ENCODE peak calls at places on chromosome 18, in five cellular contexts. T, H, K, O and B are unnamed samples.

GRCh38 chr18:31716362-31716761 is 32.0 kb upstream of the B4GALT6 start:
- DNase-seq in T (no peak), H (no peak), K (no peak), O (no peak), B (no peak)

GRCh38 chr18:49819768-49820662 is 6.7 kb upstream of the ACAA2 start:
- DNase-seq in T (no peak), H (no peak), K (no peak), O (no peak), B (no peak)

GRCh38 chr18:56709463-56709862 is 58.3 kb downstream of the WDR7 start:
- DNase-seq in T (no peak), H (peak; percentile 58), K (peak; percentile 9), O (no peak), B (peak; percentile 33)

GRCh38 chr18:70279470-70279869 is 9.4 kb upstream of the SOCS6 start:
- DNase-seq in T (no peak), H (no peak), K (no peak), O (no peak), B (no peak)

GRCh38 chr18:8097399-8097798 is 511.8 kb upstream of the RAB12 start:
- DNase-seq in T (no peak), H (no peak), K (no peak), O (no peak), B (no peak)

GRCh38 chr18:34158881-34159690 is 65.6 kb downstream of the NOL4 start:
- DNase-seq in T (no peak), H (peak; percentile 24), K (no peak), O (no peak), B (no peak)

GRCh38 chr18:51068111-51068510 is 38.1 kb downstream of the SMAD4 start:
- DNase-seq in T (no peak), H (no peak), K (no peak), O (no peak), B (no peak)

GRCh38 chr18:59275406-59275949 is 2.2 kb upstream of the RAX start:
- DNase-seq in T (no peak), H (no peak), K (no peak), O (no peak), B (no peak)

GRCh38 chr18:54173980-54174611 is 50.4 kb downstream of the MBD2 start:
- DNase-seq in T (no peak), H (no peak), K (no peak), O (no peak), B (no peak)

GRCh38 chr18:12036201-12036751 is 55.0 kb downstream of the IMPA2 start:
- DNase-seq in T (no peak), H (no peak), K (no peak), O (no peak), B (no peak)

GRCh38 chr18:73136134-73136533 is 268.3 kb upstream of the NETO1 start:
- DNase-seq in T (no peak), H (no peak), K (no peak), O (no peak), B (no peak)

GRCh38 chr18:35409921-35410320 is 32.8 kb upstream of the ZNF396 start:
- DNase-seq in T (no peak), H (no peak), K (no peak), O (no peak), B (no peak)

DNA sequence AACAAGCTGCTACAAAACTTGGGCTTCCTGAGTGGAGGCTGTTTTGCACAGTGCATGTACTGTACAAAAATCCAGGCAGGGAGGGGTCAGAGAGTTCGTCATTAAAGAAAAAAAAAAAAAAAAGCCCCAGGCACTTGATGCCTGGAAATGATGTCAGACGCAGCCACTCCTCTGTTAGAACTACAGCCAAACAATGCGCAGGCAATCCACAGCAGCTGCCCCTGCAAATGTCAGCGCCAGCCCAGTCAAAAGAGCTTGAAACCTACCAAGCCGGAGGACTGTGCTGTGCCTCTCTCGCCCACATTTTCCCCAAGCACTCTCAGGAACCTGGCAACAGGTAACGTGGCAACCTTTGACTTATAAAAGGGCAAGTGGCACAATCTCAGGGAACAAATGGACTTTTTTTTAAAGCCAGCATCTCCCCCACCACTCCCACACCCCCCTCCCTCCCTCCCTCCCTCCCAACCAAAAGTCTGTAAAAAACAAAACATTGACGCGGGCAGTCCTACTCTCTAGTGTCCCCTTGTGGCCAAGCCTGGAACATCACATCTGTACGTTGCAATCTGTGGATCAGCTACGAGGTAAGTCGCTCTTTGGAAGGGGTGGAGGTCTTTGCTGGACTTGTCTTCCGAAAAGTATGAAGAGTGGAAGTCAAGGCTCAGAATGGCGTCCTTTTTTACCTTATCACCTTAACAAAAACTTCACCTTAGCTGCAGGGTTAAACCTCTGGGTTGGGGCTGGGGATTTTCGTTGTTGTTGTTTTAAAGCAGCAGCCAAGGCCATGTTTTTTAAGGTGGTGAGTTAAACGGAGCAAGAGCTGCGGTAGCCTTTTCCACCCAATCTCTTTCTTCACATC is 144.2 kb downstream of the TGIF1 start:
- DNase-seq in T (peak; percentile 89), H (peak; percentile 98), K (peak; percentile 41), O (peak; percentile 90), B (peak; percentile 50)
- TF ChIP-seq POLR2A in T (no peak), H (peak; percentile 81), K (peak; percentile 75), O (peak; percentile 24), B (peak; percentile 23)

GRCh38 chr18:74494514-74494913 is 1.6 kb upstream of the CNDP2 start:
- DNase-seq in T (no peak), H (no peak), K (no peak), O (no peak), B (no peak)

GRCh38 chr18:74497308-74497640 is 1.1 kb downstream of the CNDP2 start:
- DNase-seq in T (no peak), H (no peak), K (no peak), O (no peak), B (no peak)

GRCh38 chr18:74496508-74497307 is 545 bp downstream of the CNDP2 start:
- DNase-seq in T (peak; percentile 65), H (no peak), K (no peak), O (peak; percentile 42), B (peak; percentile 12)

GRCh38 chr18:74497778-74498177 is 1.6 kb downstream of the CNDP2 start:
- DNase-seq in T (no peak), H (no peak), K (no peak), O (no peak), B (no peak)

GRCh38 chr18:74495581-74496507 is at the start of gene CNDP2:
- DNase-seq in T (peak; percentile 100), H (peak; percentile 99), K (peak; percentile 90), O (peak; percentile 100), B (peak; percentile 61)
- TF ChIP-seq POLR2A in T (no peak), H (peak; percentile 45), K (peak; percentile 53), O (peak; percentile 94), B (peak; percentile 56)

DNA sequence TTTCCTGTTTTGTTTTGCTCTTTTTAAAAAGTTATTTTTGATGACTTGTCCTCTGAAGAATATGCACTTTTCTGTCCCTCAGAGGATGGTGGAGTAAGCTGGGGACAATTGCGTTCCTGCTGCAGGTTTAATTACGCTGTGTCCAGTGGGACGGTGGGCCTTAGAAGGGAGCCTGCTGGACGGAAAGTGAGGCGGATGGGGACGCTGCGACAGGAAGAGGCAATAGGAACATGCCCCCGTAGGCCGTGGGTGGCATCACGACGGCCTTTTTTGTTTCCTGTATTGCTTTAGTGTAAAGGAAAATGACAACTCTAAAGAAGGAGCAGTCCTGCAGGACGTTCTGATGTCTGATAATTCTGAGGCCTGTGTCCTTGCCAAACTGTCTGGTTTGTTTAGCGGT is 121.6 kb downstream of the NFATC1 start:
- DNase-seq in T (no peak), H (no peak), K (no peak), O (no peak), B (no peak)
- TF ChIP-seq POLR2A in T (no peak), H (no peak), K (no peak), O (no peak), B (no peak)

GRCh38 chr18:2654105-2654827 is 1.3 kb upstream of the SMCHD1 start:
- DNase-seq in T (no peak), H (no peak), K (no peak), O (no peak), B (no peak)

GRCh38 chr18:2656237-2657042 is 914 bp downstream of the SMCHD1 start:
- DNase-seq in T (peak; percentile 64), H (peak; percentile 56), K (no peak), O (peak; percentile 48), B (peak; percentile 26)

GRCh38 chr18:2655954-2656236 is 369 bp downstream of the SMCHD1 start:
- DNase-seq in T (no peak), H (no peak), K (no peak), O (no peak), B (no peak)

GRCh38 chr18:2654828-2655152 is 736 bp upstream of the SMCHD1 start:
- DNase-seq in T (no peak), H (peak; percentile 49), K (no peak), O (no peak), B (no peak)

DNA sequence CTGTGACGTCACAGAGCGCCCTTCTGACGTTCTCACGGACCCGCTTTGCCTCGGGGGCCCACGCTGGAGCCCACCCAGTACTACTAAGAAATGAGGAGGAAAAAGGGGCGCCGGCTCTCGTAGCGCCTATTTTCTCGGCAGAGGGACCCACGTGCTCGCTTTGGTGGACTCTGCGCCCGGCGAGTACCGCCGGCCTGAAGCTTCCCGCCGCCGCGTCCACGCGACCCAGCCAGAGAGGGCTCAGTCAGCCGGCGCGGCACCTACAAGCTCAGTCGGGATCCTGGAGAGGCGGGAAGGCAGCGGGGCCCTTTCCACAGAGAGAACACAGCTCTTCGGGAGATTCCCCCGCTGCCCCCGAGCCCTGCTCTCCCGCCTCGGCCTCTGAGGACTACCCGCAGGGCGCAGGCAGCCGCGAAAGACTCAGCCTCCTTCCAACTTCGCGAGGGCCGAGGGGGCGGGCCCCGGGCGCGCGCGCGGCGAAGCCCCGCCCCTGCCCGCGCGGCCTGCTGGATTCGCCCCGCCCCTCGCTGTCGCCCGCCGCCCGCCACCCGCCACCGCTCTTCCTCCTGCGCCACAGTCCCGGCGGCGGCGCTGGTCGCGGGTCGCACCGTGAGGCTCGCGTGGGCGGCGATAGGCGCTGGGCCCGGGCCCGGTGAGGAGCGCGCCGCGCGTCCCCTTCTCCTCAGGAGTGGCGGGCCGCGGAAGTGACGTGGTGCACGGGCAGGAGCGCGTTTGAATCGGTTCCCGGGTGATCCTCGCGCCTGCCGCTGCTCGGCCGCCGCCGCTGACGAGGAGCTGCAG is at the start of gene SMCHD1:
- DNase-seq in T (peak; percentile 91), H (peak; percentile 81), K (peak; percentile 65), O (peak; percentile 88), B (peak; percentile 65)
- TF ChIP-seq POLR2A in T (no peak), H (peak; percentile 36), K (peak; percentile 77), O (peak; percentile 80), B (peak; percentile 84)

GRCh38 chr18:2570772-2571199 is 519 bp downstream of the METTL4 start:
- DNase-seq in T (peak; percentile 74), H (no peak), K (peak; percentile 35), O (peak; percentile 51), B (peak; percentile 37)

GRCh38 chr18:2572144-2572682 is 856 bp downstream of the NDC80 start:
- DNase-seq in T (no peak), H (peak; percentile 4), K (no peak), O (no peak), B (no peak)

GRCh38 chr18:2569338-2570207 is 1.7 kb downstream of the METTL4 start:
- DNase-seq in T (no peak), H (no peak), K (no peak), O (no peak), B (no peak)

GRCh38 chr18:2572892-2573291 is 1.5 kb downstream of the NDC80 start:
- DNase-seq in T (no peak), H (no peak), K (no peak), O (no peak), B (no peak)

GRCh38 chr18:2571200-2572143 is at the start of the genes METTL4 and NDC80:
- DNase-seq in T (peak; percentile 88), H (peak; percentile 96), K (peak; percentile 50), O (peak; percentile 70), B (peak; percentile 56)
- TF ChIP-seq POLR2A in T (no peak), H (no peak), K (no peak), O (peak; percentile 38), B (peak; percentile 65)

GRCh38 chr18:24014062-24014985 is at the start of gene TTC39C:
- DNase-seq in T (peak; percentile 70), H (peak; percentile 29), K (peak; percentile 73), O (peak; percentile 54), B (peak; percentile 52)
- TF ChIP-seq POLR2A in T (no peak), H (no peak), K (peak; percentile 44), O (no peak), B (peak; percentile 25)